ENCODE peak calls at places on chromosome 16, in eight cellular contexts. One of them, this sample, is unnamed.

GRCh38 chr16:66986559-66986958 is 1.8 kb upstream of the CES4A start:
- DNase-seq in NCI-H1048: no peak
- DNase-seq in HFFc6: no peak
- DNase-seq in NCI-H460: no peak
- DNase-seq in GM13977: no peak
- DNase-seq in left ventricle myocardium inferior: no peak
- DNase-seq in CMK: no peak
- DNase-seq in uterus: no peak
- DNase-seq in this sample: no peak

GRCh38 chr16:55559233-55559632 is 7.3 kb upstream of the CAPNS2 start:
- DNase-seq in GM13977: no peak
- DNase-seq in uterus: no peak
- DNase-seq in CMK: no peak
- DNase-seq in NCI-H460: no peak
- DNase-seq in HFFc6: peak; percentile 15
- DNase-seq in left ventricle myocardium inferior: no peak
- DNase-seq in NCI-H1048: no peak
- DNase-seq in this sample: no peak

GRCh38 chr16:55656695-55657092 is 906 bp downstream of the SLC6A2 start:
- DNase-seq in uterus: no peak
- DNase-seq in left ventricle myocardium inferior: no peak
- DNase-seq in GM13977: no peak
- DNase-seq in NCI-H1048: no peak
- DNase-seq in NCI-H460: no peak
- DNase-seq in HFFc6: no peak
- DNase-seq in CMK: no peak
- DNase-seq in this sample: no peak

GRCh38 chr16:49484454-49484853 is 110.8 kb downstream of the C16orf78 start:
- DNase-seq in NCI-H1048: no peak
- DNase-seq in GM13977: peak; percentile 53
- DNase-seq in left ventricle myocardium inferior: peak; percentile 76
- DNase-seq in CMK: no peak
- DNase-seq in NCI-H460: no peak
- DNase-seq in HFFc6: no peak
- DNase-seq in uterus: peak; percentile 75
- DNase-seq in this sample: peak; percentile 81

GRCh38 chr16:76207270-76207669 is 69.9 kb upstream of the CNTNAP4 start:
- DNase-seq in GM13977: no peak
- DNase-seq in CMK: no peak
- DNase-seq in left ventricle myocardium inferior: no peak
- DNase-seq in NCI-H460: no peak
- DNase-seq in NCI-H1048: no peak
- DNase-seq in HFFc6: no peak
- DNase-seq in uterus: no peak
- DNase-seq in this sample: no peak

GRCh38 chr16:89131783-89132182 is 38.1 kb downstream of the ACSF3 start:
- DNase-seq in HFFc6: no peak
- DNase-seq in NCI-H460: no peak
- DNase-seq in NCI-H1048: no peak
- DNase-seq in GM13977: no peak
- DNase-seq in CMK: no peak
- DNase-seq in uterus: no peak
- DNase-seq in left ventricle myocardium inferior: peak; percentile 4
- DNase-seq in this sample: no peak

GRCh38 chr16:2811703-2812471 is 5.2 kb upstream of the PRSS21 start:
- DNase-seq in left ventricle myocardium inferior: no peak
- DNase-seq in NCI-H460: no peak
- DNase-seq in CMK: no peak
- DNase-seq in GM13977: no peak
- DNase-seq in NCI-H1048: no peak
- DNase-seq in uterus: no peak
- DNase-seq in HFFc6: no peak
- DNase-seq in this sample: no peak

GRCh38 chr16:62732101-62732500 is 695.9 kb upstream of the CDH8 start:
- DNase-seq in left ventricle myocardium inferior: no peak
- DNase-seq in NCI-H460: no peak
- DNase-seq in HFFc6: no peak
- DNase-seq in uterus: no peak
- DNase-seq in NCI-H1048: no peak
- DNase-seq in GM13977: no peak
- DNase-seq in CMK: no peak
- DNase-seq in this sample: no peak

GRCh38 chr16:80936410-80936809 is 70.3 kb downstream of the CMC2 start:
- DNase-seq in NCI-H1048: no peak
- DNase-seq in uterus: no peak
- DNase-seq in left ventricle myocardium inferior: no peak
- DNase-seq in HFFc6: no peak
- DNase-seq in GM13977: no peak
- DNase-seq in CMK: no peak
- DNase-seq in NCI-H460: no peak
- DNase-seq in this sample: no peak

GRCh38 chr16:30948087-30948955 is 547 bp upstream of the ORAI3 start:
- DNase-seq in uterus: peak; percentile 97
- DNase-seq in CMK: no peak
- DNase-seq in HFFc6: peak; percentile 99
- DNase-seq in GM13977: peak; percentile 59
- DNase-seq in left ventricle myocardium inferior: peak; percentile 83
- DNase-seq in NCI-H1048: peak; percentile 55
- DNase-seq in NCI-H460: peak; percentile 85
- DNase-seq in this sample: peak; percentile 92

GRCh38 chr16:11032922-11033291 is 88.5 kb downstream of the CLEC16A start:
- DNase-seq in left ventricle myocardium inferior: peak; percentile 40
- DNase-seq in NCI-H460: no peak
- DNase-seq in CMK: no peak
- DNase-seq in GM13977: no peak
- DNase-seq in uterus: peak; percentile 86
- DNase-seq in NCI-H1048: no peak
- DNase-seq in HFFc6: no peak
- DNase-seq in this sample: no peak

GRCh38 chr16:51900221-51900780 is 646.6 kb downstream of the TOX3 start:
- DNase-seq in CMK: no peak
- DNase-seq in NCI-H460: no peak
- DNase-seq in left ventricle myocardium inferior: no peak
- DNase-seq in NCI-H1048: no peak
- DNase-seq in uterus: no peak
- DNase-seq in GM13977: no peak
- DNase-seq in HFFc6: no peak
- DNase-seq in this sample: no peak

GRCh38 chr16:25838724-25839186 is 147.0 kb downstream of the HS3ST4 start:
- DNase-seq in left ventricle myocardium inferior: no peak
- DNase-seq in GM13977: peak; percentile 24
- DNase-seq in HFFc6: peak; percentile 42
- DNase-seq in CMK: peak; percentile 4
- DNase-seq in uterus: no peak
- DNase-seq in NCI-H460: peak; percentile 44
- DNase-seq in NCI-H1048: peak; percentile 1
- DNase-seq in this sample: peak; percentile 10

GRCh38 chr16:27320261-27321012 is 6.7 kb downstream of the IL4R start:
- DNase-seq in uterus: peak; percentile 34
- DNase-seq in NCI-H1048: no peak
- DNase-seq in GM13977: no peak
- DNase-seq in CMK: no peak
- DNase-seq in HFFc6: no peak
- DNase-seq in NCI-H460: no peak
- DNase-seq in left ventricle myocardium inferior: no peak
- DNase-seq in this sample: no peak

GRCh38 chr16:78505544-78506371 is 406.3 kb downstream of the WWOX start:
- DNase-seq in NCI-H460: no peak
- DNase-seq in CMK: no peak
- DNase-seq in HFFc6: no peak
- DNase-seq in uterus: peak; percentile 92
- DNase-seq in GM13977: no peak
- DNase-seq in left ventricle myocardium inferior: peak; percentile 71
- DNase-seq in NCI-H1048: no peak
- DNase-seq in this sample: peak; percentile 77

GRCh38 chr16:67395458-67396158 is 2.3 kb upstream of the TPPP3 start:
- DNase-seq in NCI-H460: no peak
- DNase-seq in uterus: no peak
- DNase-seq in CMK: no peak
- DNase-seq in GM13977: peak; percentile 28
- DNase-seq in HFFc6: no peak
- DNase-seq in left ventricle myocardium inferior: no peak
- DNase-seq in NCI-H1048: no peak
- DNase-seq in this sample: no peak

GRCh38 chr16:67305216-67306071 is 21.1 kb downstream of the KCTD19 start:
- DNase-seq in CMK: no peak
- DNase-seq in GM13977: no peak
- DNase-seq in HFFc6: no peak
- DNase-seq in uterus: no peak
- DNase-seq in NCI-H460: no peak
- DNase-seq in left ventricle myocardium inferior: no peak
- DNase-seq in NCI-H1048: no peak
- DNase-seq in this sample: no peak

GRCh38 chr16:85423186-85423550 is 190.0 kb upstream of the GSE1 start:
- DNase-seq in uterus: no peak
- DNase-seq in CMK: no peak
- DNase-seq in GM13977: no peak
- DNase-seq in NCI-H460: no peak
- DNase-seq in left ventricle myocardium inferior: peak; percentile 9
- DNase-seq in HFFc6: no peak
- DNase-seq in NCI-H1048: no peak
- DNase-seq in this sample: no peak

GRCh38 chr16:86346034-86346433 is 164.3 kb upstream of the FOXF1 start:
- DNase-seq in CMK: no peak
- DNase-seq in left ventricle myocardium inferior: no peak
- DNase-seq in HFFc6: no peak
- DNase-seq in NCI-H460: no peak
- DNase-seq in GM13977: no peak
- DNase-seq in uterus: no peak
- DNase-seq in NCI-H1048: no peak
- DNase-seq in this sample: no peak

GRCh38 chr16:15894571-15895358 is 6.4 kb upstream of the CEP20 start:
- DNase-seq in NCI-H460: no peak
- DNase-seq in CMK: no peak
- DNase-seq in left ventricle myocardium inferior: no peak
- DNase-seq in GM13977: no peak
- DNase-seq in uterus: no peak
- DNase-seq in HFFc6: no peak
- DNase-seq in NCI-H1048: no peak
- DNase-seq in this sample: no peak

GRCh38 chr16:9957433-9957832 is 224.8 kb downstream of the GRIN2A start:
- DNase-seq in NCI-H1048: no peak
- DNase-seq in NCI-H460: no peak
- DNase-seq in HFFc6: no peak
- DNase-seq in left ventricle myocardium inferior: no peak
- DNase-seq in CMK: no peak
- DNase-seq in uterus: no peak
- DNase-seq in GM13977: no peak
- DNase-seq in this sample: no peak

GRCh38 chr16:85573696-85574641 is 39.2 kb upstream of the GSE1 start:
- DNase-seq in GM13977: no peak
- DNase-seq in uterus: peak; percentile 77
- DNase-seq in HFFc6: no peak
- DNase-seq in NCI-H1048: no peak
- DNase-seq in left ventricle myocardium inferior: peak; percentile 75
- DNase-seq in CMK: no peak
- DNase-seq in NCI-H460: no peak
- DNase-seq in this sample: peak; percentile 82

GRCh38 chr16:47046726-47047602 is 73.5 kb upstream of the DNAJA2 start:
- DNase-seq in NCI-H460: no peak
- DNase-seq in CMK: no peak
- DNase-seq in HFFc6: no peak
- DNase-seq in uterus: no peak
- DNase-seq in GM13977: peak; percentile 75
- DNase-seq in NCI-H1048: no peak
- DNase-seq in left ventricle myocardium inferior: no peak
- DNase-seq in this sample: no peak

GRCh38 chr16:81600275-81600674 is 155.7 kb downstream of the CMIP start:
- DNase-seq in NCI-H460: no peak
- DNase-seq in CMK: no peak
- DNase-seq in HFFc6: peak; percentile 69
- DNase-seq in NCI-H1048: no peak
- DNase-seq in uterus: no peak
- DNase-seq in left ventricle myocardium inferior: no peak
- DNase-seq in GM13977: no peak
- DNase-seq in this sample: no peak

GRCh38 chr16:74601131-74601871 is 5.6 kb downstream of the GLG1 start:
- DNase-seq in GM13977: no peak
- DNase-seq in NCI-H1048: no peak
- DNase-seq in HFFc6: no peak
- DNase-seq in NCI-H460: no peak
- DNase-seq in CMK: peak; percentile 17
- DNase-seq in left ventricle myocardium inferior: no peak
- DNase-seq in uterus: no peak
- DNase-seq in this sample: no peak

GRCh38 chr16:8877894-8878522 is 4.1 kb upstream of the LITAFD start:
- DNase-seq in uterus: no peak
- DNase-seq in left ventricle myocardium inferior: no peak
- DNase-seq in GM13977: no peak
- DNase-seq in NCI-H1048: no peak
- DNase-seq in NCI-H460: no peak
- DNase-seq in CMK: no peak
- DNase-seq in HFFc6: no peak
- DNase-seq in this sample: no peak

GRCh38 chr16:6375471-6376075 is 957.1 kb upstream of the RBFOX1 start:
- DNase-seq in GM13977: no peak
- DNase-seq in NCI-H1048: no peak
- DNase-seq in left ventricle myocardium inferior: no peak
- DNase-seq in uterus: no peak
- DNase-seq in NCI-H460: no peak
- DNase-seq in HFFc6: no peak
- DNase-seq in CMK: no peak
- DNase-seq in this sample: no peak

GRCh38 chr16:27374794-27375499 is 27.0 kb upstream of the IL21R start:
- DNase-seq in CMK: peak; percentile 95
- DNase-seq in NCI-H1048: peak; percentile 32
- DNase-seq in uterus: peak; percentile 62
- DNase-seq in HFFc6: peak; percentile 76
- DNase-seq in NCI-H460: peak; percentile 30
- DNase-seq in left ventricle myocardium inferior: peak; percentile 41
- DNase-seq in GM13977: peak; percentile 68
- DNase-seq in this sample: peak; percentile 63

GRCh38 chr16:30491744-30492308 is 19.3 kb downstream of the ITGAL start:
- DNase-seq in HFFc6: peak; percentile 76
- DNase-seq in NCI-H1048: no peak
- DNase-seq in NCI-H460: no peak
- DNase-seq in uterus: no peak
- DNase-seq in GM13977: no peak
- DNase-seq in CMK: peak; percentile 44
- DNase-seq in left ventricle myocardium inferior: no peak
- DNase-seq in this sample: peak; percentile 17

GRCh38 chr16:3092501-3092991 is 6.5 kb downstream of the ZSCAN10 start:
- DNase-seq in NCI-H1048: no peak
- DNase-seq in NCI-H460: no peak
- DNase-seq in uterus: no peak
- DNase-seq in left ventricle myocardium inferior: no peak
- DNase-seq in HFFc6: no peak
- DNase-seq in GM13977: peak; percentile 9
- DNase-seq in CMK: no peak
- DNase-seq in this sample: no peak

GRCh38 chr16:87790278-87791023 is 24.7 kb upstream of the KLHDC4 start:
- DNase-seq in GM13977: no peak
- DNase-seq in NCI-H1048: no peak
- DNase-seq in HFFc6: no peak
- DNase-seq in left ventricle myocardium inferior: peak; percentile 44
- DNase-seq in CMK: no peak
- DNase-seq in NCI-H460: no peak
- DNase-seq in uterus: no peak
- DNase-seq in this sample: peak; percentile 46

GRCh38 chr16:66923247-66923851 is 2.0 kb downstream of the RRAD start:
- DNase-seq in NCI-H460: no peak
- DNase-seq in NCI-H1048: no peak
- DNase-seq in HFFc6: no peak
- DNase-seq in GM13977: no peak
- DNase-seq in uterus: peak; percentile 73
- DNase-seq in CMK: no peak
- DNase-seq in left ventricle myocardium inferior: peak; percentile 71
- DNase-seq in this sample: peak; percentile 67

GRCh38 chr16:20865420-20866126 is 34.6 kb downstream of the DCUN1D3 start:
- DNase-seq in NCI-H460: no peak
- DNase-seq in uterus: no peak
- DNase-seq in left ventricle myocardium inferior: no peak
- DNase-seq in NCI-H1048: no peak
- DNase-seq in GM13977: peak; percentile 79
- DNase-seq in HFFc6: peak; percentile 68
- DNase-seq in CMK: no peak
- DNase-seq in this sample: no peak

GRCh38 chr16:50263940-50264929 is 2.1 kb upstream of the ADCY7 start:
- DNase-seq in HFFc6: no peak
- DNase-seq in CMK: no peak
- DNase-seq in NCI-H460: peak; percentile 22
- DNase-seq in GM13977: no peak
- DNase-seq in uterus: no peak
- DNase-seq in NCI-H1048: no peak
- DNase-seq in left ventricle myocardium inferior: no peak
- DNase-seq in this sample: no peak